ENCODE peak calls at places on chromosomes 2 and 18, in nine cellular contexts. D is stromal cell of bone marrow; V is heart right ventricle; I is stimulated activated CD4-positive, alpha-beta T cell treated with anti-CD3 and anti-CD28 coated beads, Interleukin-2, amount 100 ng/mL, for 4 hours; Q is astrocyte of the spinal cord; S is SJCRH30; G is left colon; R is NCI-H748 treated with DMSO at 0.1 percent for 48 hours; A is EH. X is an unnamed sample.

GRCh38 chr18:73793386-73793785 is 354.2 kb downstream of the FBXO15 start:
- DNase-seq in Q (peak; percentile 40), D (peak; percentile 4), I (no peak), A (peak; percentile 86), S (no peak), V (no peak), G (no peak), R (no peak), X (no peak)

GRCh38 chr2:65300772-65301711 is 73.4 kb downstream of the ACTR2 start:
- DNase-seq in R (no peak), V (no peak), D (peak; percentile 84), I (peak; percentile 45), Q (peak; percentile 96), G (peak; percentile 28), A (peak; percentile 93), S (peak; percentile 61), X (peak; percentile 83)

GRCh38 chr2:67954125-67954748 is 108.6 kb downstream of the C1D start:
- DNase-seq in R (peak; percentile 96), D (no peak), A (no peak), V (no peak), Q (no peak), I (no peak), S (no peak), G (peak; percentile 8), X (no peak)

GRCh38 chr18:74084184-74084583 is 63.5 kb downstream of the FBXO15 start:
- DNase-seq in I (no peak), D (no peak), S (no peak), V (no peak), Q (no peak), G (no peak), R (no peak), A (no peak), X (no peak)

GRCh38 chr2:20728114-20728758 is 61.3 kb downstream of the GDF7 start:
- DNase-seq in I (no peak), S (peak; percentile 14), Q (peak; percentile 29), G (no peak), A (peak; percentile 24), V (no peak), D (no peak), R (no peak), X (no peak)

GRCh38 chr2:21404137-21404536 is 280.4 kb downstream of the TDRD15 start:
- DNase-seq in A (no peak), S (no peak), I (no peak), G (no peak), R (no peak), V (no peak), D (no peak), Q (no peak), X (no peak)

GRCh38 chr18:22194151-22194598 is 24.8 kb downstream of the GATA6 start:
- DNase-seq in G (peak; percentile 72), D (no peak), V (no peak), A (no peak), S (no peak), R (no peak), Q (no peak), I (no peak), X (no peak)

GRCh38 chr18:12679183-12679786 is 21.4 kb upstream of the SPIRE1 start:
- DNase-seq in D (peak; percentile 21), S (peak; percentile 14), A (peak; percentile 80), R (no peak), I (no peak), Q (no peak), V (peak; percentile 82), G (peak; percentile 23), X (peak; percentile 69)

GRCh38 chr2:136122654-136123053 is 4.7 kb upstream of the CXCR4 start:
- DNase-seq in V (no peak), A (no peak), R (no peak), D (no peak), G (no peak), S (no peak), I (no peak), Q (no peak), X (no peak)

GRCh38 chr2:96159084-96159830 is 14.0 kb upstream of the DUSP2 start:
- DNase-seq in R (no peak), A (no peak), G (no peak), V (no peak), D (no peak), Q (no peak), S (no peak), I (peak; percentile 52), X (no peak)

GRCh38 chr2:212540356-212540755 is 1.8 kb upstream of the ERBB4 start:
- DNase-seq in V (no peak), G (no peak), R (no peak), D (no peak), I (no peak), S (no peak), A (no peak), Q (no peak), X (no peak)

GRCh38 chr2:235697041-235697440 is 203.2 kb downstream of the AGAP1 start:
- DNase-seq in G (no peak), R (no peak), S (no peak), V (no peak), A (no peak), I (no peak), Q (no peak), D (no peak), X (no peak)

GRCh38 chr18:48292787-48293409 is 116.3 kb downstream of the ZBTB7C start:
- DNase-seq in G (no peak), D (no peak), Q (no peak), S (no peak), R (no peak), I (no peak), A (no peak), V (no peak), X (no peak)

GRCh38 chr2:67389286-67389685 is 7.8 kb upstream of the ETAA1 start:
- DNase-seq in D (no peak), Q (peak; percentile 64), V (no peak), R (no peak), S (no peak), I (no peak), G (no peak), A (peak; percentile 88), X (peak; percentile 58)

GRCh38 chr18:32910694-32911296 is 138.0 kb upstream of the KLHL14 start:
- DNase-seq in R (no peak), V (no peak), Q (peak; percentile 31), S (no peak), I (no peak), G (no peak), A (no peak), D (no peak), X (no peak)

GRCh38 chr18:5628512-5629255 is 84.9 kb upstream of the EPB41L3 start:
- DNase-seq in V (peak; percentile 9), I (no peak), Q (peak; percentile 48), D (no peak), R (no peak), A (peak; percentile 13), G (peak; percentile 61), S (no peak), X (no peak)